ENCODE peak calls at places on chromosomes 11 and 22, in nine cellular contexts. W is colonic mucosa; I is activated CD8-positive, alpha-beta memory T cell treated with anti-CD3 and anti-CD28 coated beads for 1 hour; O is GM04503; C is T-helper 1 cell; H is ovary; J is uterus; K is ecto neural progenitor cell; X is posterior cingulate gyrus. B is an unnamed sample.
A peak's percentile ranks its signal among the peaks of the same experiment; 100 is the strongest.

GRCh38 chr11:9263840-9264380 is 1.2 kb downstream of the DENND5A start:
- DNase-seq in K (no peak), J (no peak), H (no peak), X (no peak), O (no peak), C (no peak), W (no peak), I (no peak), B (no peak)

GRCh38 chr22:30393322-30393680 is 3.5 kb upstream of the SEC14L2 start:
- DNase-seq in K (no peak), W (no peak), H (no peak), X (no peak), C (no peak), I (no peak), O (no peak), J (no peak), B (no peak)

GRCh38 chr11:65663634-65664200 is 1.0 kb upstream of the RELA start:
- DNase-seq in K (no peak), X (peak; percentile 43), O (peak; percentile 37), H (peak; percentile 88), J (peak; percentile 85), C (no peak), W (peak; percentile 74), I (no peak), B (no peak)

GRCh38 chr11:9775393-9775780 is 111.5 kb downstream of the SWAP70 start:
- DNase-seq in X (no peak), J (no peak), O (no peak), C (no peak), W (no peak), H (no peak), I (no peak), K (no peak), B (no peak)

GRCh38 chr11:269146-269890 is 8.9 kb upstream of the NLRP6 start:
- DNase-seq in J (no peak), O (no peak), C (peak; percentile 47), I (no peak), W (peak; percentile 23), H (no peak), X (no peak), K (peak; percentile 23), B (no peak)

GRCh38 chr11:64790205-64791095 is 12.1 kb upstream of the SF1 start:
- DNase-seq in O (no peak), I (no peak), W (no peak), C (no peak), K (no peak), X (no peak), H (peak; percentile 10), J (no peak), B (no peak)

GRCh38 chr11:69115586-69116560 is 39.9 kb upstream of the SMIM38 start:
- DNase-seq in O (no peak), C (no peak), H (no peak), I (no peak), J (no peak), K (no peak), X (no peak), W (no peak), B (no peak)

GRCh38 chr11:108592591-108593213 is 866 bp downstream of the EXPH5 start:
- DNase-seq in K (peak; percentile 69), I (no peak), C (peak; percentile 15), H (peak; percentile 26), O (no peak), X (no peak), W (peak; percentile 55), J (no peak), B (no peak)

GRCh38 chr22:26529345-26529744 is 17.1 kb upstream of the TFIP11 start:
- DNase-seq in O (no peak), X (no peak), H (no peak), K (no peak), W (no peak), C (no peak), J (no peak), I (no peak), B (no peak)

GRCh38 chr11:121145826-121146225 is 44.8 kb downstream of the TECTA start:
- DNase-seq in K (no peak), X (no peak), C (no peak), W (no peak), O (no peak), H (no peak), J (no peak), I (no peak), B (no peak)

GRCh38 chr11:95517453-95517852 is 272.1 kb downstream of the FAM76B start:
- DNase-seq in W (no peak), J (no peak), O (no peak), I (no peak), X (no peak), K (no peak), H (no peak), C (no peak), B (no peak)

GRCh38 chr11:123373754-123374621 is 56.1 kb upstream of the GRAMD1B start:
- DNase-seq in W (no peak), K (no peak), J (no peak), X (no peak), H (no peak), I (no peak), O (no peak), C (no peak), B (no peak)

GRCh38 chr11:11733246-11733763 is 108.5 kb upstream of the USP47 start:
- DNase-seq in O (no peak), K (no peak), I (no peak), X (no peak), J (no peak), W (no peak), C (no peak), H (no peak), B (no peak)

GRCh38 chr11:34126959-34127848 is 21.8 kb downstream of the NAT10 start:
- DNase-seq in O (no peak), I (no peak), K (no peak), J (no peak), W (no peak), C (no peak), H (no peak), X (no peak), B (no peak)

GRCh38 chr11:33520103-33520502 is 180.5 kb downstream of the C11orf91 start:
- DNase-seq in I (no peak), X (no peak), O (no peak), W (no peak), K (no peak), J (no peak), H (no peak), C (no peak), B (no peak)

GRCh38 chr11:132886335-132886734 is 646.0 kb downstream of the OPCML start:
- DNase-seq in H (no peak), K (no peak), J (no peak), C (no peak), O (no peak), I (no peak), X (no peak), W (no peak), B (no peak)

GRCh38 chr11:117219001-117219400 is 12.9 kb downstream of the PCSK7 start:
- DNase-seq in I (no peak), C (no peak), O (no peak), W (no peak), K (no peak), J (peak; percentile 38), X (no peak), H (peak; percentile 16), B (no peak)

GRCh38 chr11:2927851-2928604 is 1.2 kb downstream of the PHLDA2 start:
- DNase-seq in I (no peak), X (no peak), K (no peak), O (no peak), J (no peak), C (no peak), H (no peak), W (peak; percentile 70), B (no peak)

GRCh38 chr11:693887-694562 is 997 bp downstream of the DEAF1 start:
- DNase-seq in H (no peak), K (no peak), J (peak; percentile 55), I (no peak), W (peak; percentile 73), C (no peak), O (no peak), X (no peak), B (no peak)

GRCh38 chr22:35313311-35314121 is 13.8 kb downstream of the TOM1 start:
- DNase-seq in K (no peak), O (peak; percentile 85), H (no peak), W (no peak), I (no peak), C (no peak), J (peak; percentile 48), X (no peak), B (peak; percentile 89)

GRCh38 chr11:28659716-28660348 is 551.6 kb downstream of the METTL15 start:
- DNase-seq in H (no peak), J (no peak), K (no peak), C (no peak), O (no peak), I (no peak), W (no peak), X (no peak), B (no peak)

B was measured in kidney epithelial cell.